ENCODE peak calls at places on chromosomes 5 and 9, in six cellular contexts. M, K, I, S, A and Y are unnamed samples.

GRCh38 chr9:36576866-36577265 is 4.2 kb downstream of the MELK start:
- DNase-seq in M (no peak), S (no peak), I (no peak), K (no peak), A (no peak), Y (no peak)

GRCh38 chr5:180105827-180106312 is 34.3 kb upstream of the RNF130 start:
- DNase-seq in A (no peak), K (no peak), I (no peak), S (peak; percentile 28), M (no peak), Y (no peak)

GRCh38 chr5:143313298-143313852 is 90.1 kb downstream of the NR3C1 start:
- DNase-seq in A (no peak), K (no peak), S (no peak), M (no peak), I (no peak), Y (no peak)

GRCh38 chr5:180070726-180071417 is 687 bp downstream of the RNF130 start:
- DNase-seq in A (peak; percentile 43), I (no peak), K (peak; percentile 49), M (no peak), S (peak; percentile 62), Y (peak; percentile 48)

GRCh38 chr9:37333288-37333687 is 89.2 kb upstream of the GRHPR start:
- DNase-seq in M (no peak), A (no peak), S (no peak), K (no peak), I (no peak), Y (no peak)

GRCh38 chr9:37300620-37301368 is 121.7 kb upstream of the GRHPR start:
- DNase-seq in K (no peak), A (no peak), M (no peak), S (peak; percentile 37), I (no peak), Y (no peak)

GRCh38 chr9:114048533-114049452 is 29.3 kb downstream of the AMBP start:
- DNase-seq in I (no peak), A (no peak), S (no peak), M (no peak), K (no peak), Y (no peak)

GRCh38 chr9:16337322-16338029 is 533.0 kb downstream of the BNC2 start:
- DNase-seq in I (no peak), S (peak; percentile 92), M (no peak), A (no peak), K (no peak), Y (no peak)

GRCh38 chr9:72038408-72038807 is 22.0 kb downstream of the C9orf57 start:
- DNase-seq in S (peak; percentile 75), I (no peak), K (no peak), A (no peak), M (no peak), Y (peak; percentile 60)

GRCh38 chr5:95641803-95642220 is 4.8 kb upstream of the RFESD start:
- DNase-seq in A (no peak), M (no peak), K (no peak), S (peak; percentile 84), I (no peak), Y (no peak)

GRCh38 chr5:14948341-14948830 is 76.8 kb upstream of the ANKH start:
- DNase-seq in A (no peak), K (no peak), I (no peak), S (no peak), M (no peak), Y (no peak)

GRCh38 chr5:132556511-132557424 is at the start of gene RAD50:
- DNase-seq in S (peak; percentile 91), I (peak; percentile 17), M (peak; percentile 94), K (peak; percentile 85), A (peak; percentile 89), Y (peak; percentile 94)

GRCh38 chr5:149345892-149346222 is 558 bp downstream of the GRPEL2 start:
- DNase-seq in K (no peak), I (no peak), M (no peak), S (peak; percentile 56), A (no peak), Y (no peak)

GRCh38 chr5:3592298-3592697 is 3.3 kb upstream of the IRX1 start:
- DNase-seq in M (no peak), I (no peak), S (no peak), A (no peak), K (no peak), Y (no peak)

GRCh38 chr9:130890869-130891698 is 5.5 kb downstream of the QRFP start:
- DNase-seq in K (no peak), M (no peak), A (no peak), S (no peak), I (no peak), Y (no peak)

GRCh38 chr9:33196736-33197135 is 29.6 kb upstream of the B4GALT1 start:
- DNase-seq in K (no peak), M (no peak), A (no peak), I (no peak), S (no peak), Y (no peak)

GRCh38 chr9:92740969-92741368 is 23.7 kb downstream of the BICD2 start:
- DNase-seq in M (no peak), I (no peak), S (no peak), A (no peak), K (no peak), Y (no peak)

GRCh38 chr9:69919461-69920061 is 98.9 kb downstream of the CFAP95 start:
- DNase-seq in A (no peak), S (peak; percentile 79), K (peak; percentile 52), M (no peak), I (peak; percentile 5), Y (peak; percentile 62)

GRCh38 chr9:16329699-16330113 is 540.8 kb downstream of the BNC2 start:
- DNase-seq in I (no peak), A (no peak), K (no peak), M (no peak), S (peak; percentile 50), Y (no peak)

GRCh38 chr9:124255222-124255621 is 2.5 kb upstream of the NEK6 start:
- DNase-seq in K (no peak), S (no peak), I (no peak), A (no peak), M (no peak), Y (no peak)

GRCh38 chr5:180601591-180602480 is 10.5 kb upstream of the SCGB3A1 start:
- DNase-seq in I (no peak), A (no peak), M (no peak), K (no peak), S (no peak), Y (no peak)

GRCh38 chr9:91771027-91771426 is 179.0 kb downstream of the ROR2 start:
- DNase-seq in S (peak; percentile 96), A (no peak), M (no peak), K (peak; percentile 20), I (no peak), Y (no peak)

GRCh38 chr9:69936427-69936826 is 107.2 kb upstream of the MAMDC2 start:
- DNase-seq in S (peak; percentile 82), K (no peak), M (no peak), I (no peak), A (no peak), Y (no peak)

GRCh38 chr9:16171851-16172250 is 619.0 kb downstream of the CCDC171 start:
- DNase-seq in A (no peak), K (no peak), I (no peak), M (no peak), S (no peak), Y (no peak)

GRCh38 chr9:93897075-93897970 is 57.8 kb downstream of the BARX1 start:
- DNase-seq in S (no peak), I (no peak), A (no peak), M (no peak), K (no peak), Y (no peak)

GRCh38 chr9:116152941-116153764 is 438 bp upstream of the PAPPA start:
- DNase-seq in M (no peak), I (no peak), K (no peak), S (peak; percentile 92), A (no peak), Y (peak; percentile 22)

GRCh38 chr5:368162-369084 is 46.9 kb downstream of the AHRR start:
- DNase-seq in S (peak; percentile 81), K (no peak), I (no peak), M (no peak), A (peak; percentile 16), Y (no peak)

GRCh38 chr9:106420511-106420944 is 442.4 kb upstream of the ZNF462 start:
- DNase-seq in K (no peak), I (no peak), S (peak; percentile 53), A (no peak), M (no peak), Y (no peak)

GRCh38 chr9:131868766-131869165 is 128.9 kb upstream of the RAPGEF1 start:
- DNase-seq in M (no peak), A (no peak), K (no peak), I (no peak), S (peak; percentile 68), Y (no peak)

GRCh38 chr9:130209422-130209821 is 37.2 kb downstream of the NCS1 start:
- DNase-seq in S (no peak), K (no peak), A (no peak), I (no peak), M (no peak), Y (no peak)

GRCh38 chr5:125483609-125484008 is 737.2 kb upstream of the ZNF608 start:
- DNase-seq in M (no peak), A (no peak), K (no peak), S (no peak), I (no peak), Y (no peak)

GRCh38 chr5:128965011-128965637 is at the start of gene SLC27A6:
- DNase-seq in S (peak; percentile 13), I (no peak), M (no peak), A (no peak), K (peak; percentile 22), Y (peak; percentile 24)

GRCh38 chr5:95963650-95964410 is 2.2 kb upstream of the ELL2 start:
- DNase-seq in I (no peak), A (no peak), M (no peak), K (no peak), S (no peak), Y (no peak)

GRCh38 chr5:56772767-56773166 is 42.6 kb upstream of the MAP3K1 start:
- DNase-seq in M (no peak), A (no peak), K (no peak), S (no peak), I (no peak), Y (no peak)